ENCODE peak calls at places on chromosomes 13 and 19, in eight cellular contexts. Z is iris pigment epithelial cell, M is HS-27A, E is fibroblast of villous mesenchyme, D is NCI-H1105, B is non-pigmented ciliary epithelial cell, K is HFF-Myc, F is cardiac septum. U is an unnamed sample.

GRCh38 chr13:84263354-84264069 is 381.2 kb upstream of the SLITRK1 start:
- DNase-seq in Z (no peak), M (no peak), E (no peak), D (no peak), B (no peak), K (no peak), F (no peak), U (no peak)

GRCh38 chr19:55898911-55899310 is 33.2 kb downstream of the NLRP13 start:
- DNase-seq in Z (no peak), M (no peak), E (no peak), D (no peak), B (no peak), K (no peak), F (no peak), U (no peak)

GRCh38 chr19:35645680-35646511 is 2.2 kb upstream of the COX6B1 start:
- DNase-seq in Z (no peak), M (no peak), E (no peak), D (no peak), B (no peak), K (no peak), F (no peak), U (no peak)

GRCh38 chr13:77674802-77675201 is 22.7 kb upstream of the SLAIN1 start:
- DNase-seq in Z (no peak), M (no peak), E (no peak), D (no peak), B (no peak), K (no peak), F (no peak), U (no peak)

GRCh38 chr19:14432817-14433453 is at the start of gene PKN1:
- DNase-seq in Z (no peak), M (no peak), E (peak; percentile 23), D (peak; percentile 78), B (no peak), K (no peak), F (peak; percentile 79), U (peak; percentile 34)

GRCh38 chr19:17011485-17011884 is 15.1 kb downstream of the CPAMD8 start:
- DNase-seq in Z (no peak), M (no peak), E (no peak), D (no peak), B (no peak), K (no peak), F (no peak), U (no peak)

GRCh38 chr13:44842158-44842557 is 147.1 kb downstream of the NUFIP1 start:
- DNase-seq in Z (peak; percentile 75), M (no peak), E (peak; percentile 77), D (no peak), B (peak; percentile 44), K (peak; percentile 49), F (no peak), U (no peak)

GRCh38 chr13:35283856-35284255 is 192.6 kb downstream of the MAB21L1 start:
- DNase-seq in Z (peak; percentile 18), M (no peak), E (no peak), D (peak; percentile 6), B (no peak), K (peak; percentile 31), F (no peak), U (no peak)

GRCh38 chr13:44806841-44807240 is 182.4 kb downstream of the NUFIP1 start:
- DNase-seq in Z (no peak), M (no peak), E (no peak), D (no peak), B (no peak), K (no peak), F (no peak), U (no peak)

GRCh38 chr13:100833427-100833826 is 158.8 kb upstream of the TMTC4 start:
- DNase-seq in Z (no peak), M (no peak), E (no peak), D (no peak), B (no peak), K (no peak), F (no peak), U (no peak)

U was measured in T-helper 17 cell.